ENCODE peak calls at places on chromosomes 4 and X, in four cellular contexts. P, M, K and J are unnamed samples.

GRCh38 chr4:163404570-163404969 is 60.9 kb downstream of the NPY5R start:
- DNase-seq in P (no peak), M (no peak), K (no peak), J (peak)

GRCh38 chr4:38529189-38530115 is 134.5 kb upstream of the KLF3 start:
- DNase-seq in P (no peak), M (peak), K (no peak), J (no peak)

GRCh38 chr4:24794916-24795665 is at the start of gene SOD3:
- DNase-seq in P (peak), M (peak), K (no peak), J (peak)

GRCh38 chr4:185729300-185729912 is 82.6 kb downstream of the SORBS2 start:
- DNase-seq in P (no peak), M (no peak), K (no peak), J (no peak)

GRCh38 chrX:75582511-75582910 is 59.7 kb upstream of the ZDHHC15 start:
- DNase-seq in P (no peak), M (no peak), K (no peak), J (no peak)

GRCh38 chr4:134043266-134043665 is 158.3 kb downstream of the PABPC4L start:
- DNase-seq in P (no peak), M (no peak), K (no peak), J (no peak)

GRCh38 chr4:153988446-153988845 is 199.6 kb upstream of the SFRP2 start:
- DNase-seq in P (no peak), M (no peak), K (no peak), J (no peak)

GRCh38 chr4:101418055-101418454 is 70.7 kb upstream of the PPP3CA start:
- DNase-seq in P (no peak), M (no peak), K (no peak), J (no peak)

GRCh38 chr4:88295656-88296055 is 11.3 kb upstream of the PPM1K start:
- DNase-seq in P (no peak), M (no peak), K (no peak), J (no peak)

GRCh38 chr4:162565730-162566129 is 401.9 kb upstream of the FSTL5 start:
- DNase-seq in P (no peak), M (no peak), K (no peak), J (no peak)

GRCh38 chrX:44101300-44101699 is 128.1 kb upstream of the NDP start:
- DNase-seq in P (no peak), M (no peak), K (no peak), J (no peak)

GRCh38 chr4:11497972-11498371 is 69.3 kb upstream of the HS3ST1 start:
- DNase-seq in P (no peak), M (no peak), K (no peak), J (no peak)

GRCh38 chr4:161926033-161926828 is 237.6 kb downstream of the FSTL5 start:
- DNase-seq in P (no peak), M (no peak), K (no peak), J (no peak)

GRCh38 chrX:14948701-14949100 is 75.5 kb downstream of the MOSPD2 start:
- DNase-seq in P (no peak), M (no peak), K (no peak), J (no peak)

GRCh38 chrX:18220786-18221185 is at the start of gene BEND2:
- DNase-seq in P (no peak), M (no peak), K (no peak), J (no peak)

GRCh38 chr4:84952004-84952403 is 14.5 kb downstream of the WDFY3 start:
- DNase-seq in P (peak), M (no peak), K (peak), J (peak)

GRCh38 chrX:42050345-42050744 is 127.0 kb upstream of the CASK start:
- DNase-seq in P (no peak), M (no peak), K (no peak), J (no peak)

GRCh38 chr4:125486354-125486753 is 171.6 kb downstream of the FAT4 start:
- DNase-seq in P (no peak), M (no peak), K (no peak), J (no peak)

GRCh38 chr4:66736593-66736992 is 808.7 kb downstream of the CENPC start:
- DNase-seq in P (no peak), M (no peak), K (no peak), J (peak)

GRCh38 chrX:63922221-63922620 is 137.2 kb upstream of the ARHGEF9 start:
- DNase-seq in P (peak), M (no peak), K (no peak), J (no peak)

GRCh38 chr4:174539571-174539970 is 17.3 kb upstream of the HPGD start:
- DNase-seq in P (no peak), M (no peak), K (no peak), J (no peak)

GRCh38 chr4:158327525-158327924 is 117.2 kb downstream of the TMEM144 start:
- DNase-seq in P (no peak), M (no peak), K (no peak), J (no peak)

GRCh38 chr4:112519689-112520597 is 4.0 kb upstream of the NEUROG2 start:
- DNase-seq in P (no peak), M (no peak), K (no peak), J (no peak)

GRCh38 chr4:154004450-154004849 is 215.6 kb upstream of the SFRP2 start:
- DNase-seq in P (no peak), M (no peak), K (no peak), J (no peak)

GRCh38 chrX:129755779-129756650 is 17.2 kb downstream of the XPNPEP2 start:
- DNase-seq in P (no peak), M (peak), K (no peak), J (no peak)

GRCh38 chr4:7222521-7222920 is 30.2 kb downstream of the SORCS2 start:
- DNase-seq in P (no peak), M (no peak), K (no peak), J (no peak)

GRCh38 chr4:165476214-165477098 is 97.6 kb downstream of the CPE start:
- DNase-seq in P (peak), M (peak), K (no peak), J (no peak)

GRCh38 chrX:13131511-13132137 is 87.2 kb upstream of the FAM9C start:
- DNase-seq in P (no peak), M (no peak), K (no peak), J (peak)

GRCh38 chrX:19852014-19853005 is 35.1 kb downstream of the SH3KBP1 start:
- DNase-seq in P (peak), M (no peak), K (no peak), J (peak)

GRCh38 chrX:99142745-99143144 is 1267.3 kb downstream of the PCDH19 start:
- DNase-seq in P (no peak), M (no peak), K (no peak), J (no peak)

GRCh38 chrX:37320541-37321203 is 28.5 kb upstream of the PRRG1 start:
- DNase-seq in P (no peak), M (no peak), K (no peak), J (peak)

GRCh38 chr4:78951862-78952472 is 12.7 kb upstream of the PAQR3 start:
- DNase-seq in P (peak), M (peak), K (peak), J (peak)

GRCh38 chrX:123818243-123818642 is 41.6 kb upstream of the XIAP start:
- DNase-seq in P (peak), M (no peak), K (peak), J (peak)

GRCh38 chr4:72295966-72296557 is 264.3 kb downstream of the NPFFR2 start:
- DNase-seq in P (peak), M (peak), K (peak), J (peak)

GRCh38 chrX:139738581-139738980 is 30.6 kb upstream of the MCF2 start:
- DNase-seq in P (peak), M (no peak), K (no peak), J (no peak)

GRCh38 chr4:137394000-137394399 is 138.3 kb downstream of the PCDH18 start:
- DNase-seq in P (no peak), M (no peak), K (no peak), J (no peak)

GRCh38 chr4:118113220-118113619 is 78.9 kb downstream of the NDST3 start:
- DNase-seq in P (peak), M (no peak), K (no peak), J (no peak)

GRCh38 chr4:83905952-83906351 is 370.0 kb downstream of the GPAT3 start:
- DNase-seq in P (no peak), M (no peak), K (no peak), J (peak)

GRCh38 chr4:83910693-83911092 is 374.8 kb downstream of the GPAT3 start:
- DNase-seq in P (no peak), M (no peak), K (no peak), J (no peak)

DNA sequence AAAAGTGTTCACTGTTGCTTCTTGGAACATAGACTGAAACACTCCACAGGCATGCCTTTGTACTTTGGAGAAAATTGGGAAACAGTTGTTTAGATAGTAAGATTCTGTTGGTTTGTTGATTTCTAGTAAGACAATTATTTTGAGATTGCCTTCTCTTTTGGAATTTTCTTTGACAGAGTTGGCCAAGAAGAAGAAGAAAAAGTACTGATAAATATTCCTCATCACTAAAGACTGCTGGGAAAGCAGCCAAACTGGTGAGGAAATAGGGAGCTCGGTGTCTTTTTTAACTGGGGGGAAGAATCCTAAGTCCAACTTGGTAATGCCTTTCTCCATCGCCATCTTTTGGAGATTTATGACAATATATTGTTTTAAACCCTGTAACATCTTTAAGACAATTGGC is 370.7 kb downstream of the GPAT3 start:
- DNase-seq in P (peak), M (no peak), K (no peak), J (no peak)
- TF ChIP-seq MAZ in P (no peak), M (no peak), K (no peak), J (no peak)

DNA sequence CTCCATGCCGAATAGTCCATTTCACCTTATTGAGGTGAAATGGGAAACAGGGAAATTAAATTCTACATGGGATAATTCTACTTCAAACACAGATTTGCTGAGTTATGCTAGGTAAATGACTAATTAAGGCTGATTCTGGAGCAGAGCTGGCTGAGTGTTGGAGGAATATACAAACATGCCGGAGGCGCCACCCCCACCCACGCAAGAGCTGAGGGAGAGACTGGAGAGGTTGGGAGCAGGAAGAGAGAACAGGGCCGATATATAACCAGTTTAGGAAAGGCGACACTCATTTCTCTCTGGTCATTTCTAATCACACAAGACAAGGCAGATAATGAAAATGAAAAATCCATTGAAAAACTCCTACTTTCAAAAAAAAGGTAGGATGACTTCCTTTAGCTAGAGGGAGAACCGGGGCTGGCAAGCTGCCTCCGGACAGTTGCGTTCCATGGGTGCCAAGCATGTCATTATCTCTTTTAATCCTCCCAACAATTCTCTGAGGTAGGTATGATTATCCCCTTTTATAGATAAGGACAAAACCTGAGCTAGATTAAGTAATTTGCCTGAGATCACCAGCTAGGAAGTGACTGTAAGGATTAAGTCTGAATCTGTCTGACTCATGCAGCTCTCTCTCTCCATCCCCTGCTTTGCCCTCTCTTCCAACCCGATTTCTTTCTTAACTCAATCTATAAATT is 27.6 kb upstream of the CFAP299 start:
- DNase-seq in P (peak), M (no peak), K (no peak), J (no peak)
- TF ChIP-seq MAZ in P (no peak), M (no peak), K (no peak), J (no peak)

DNA sequence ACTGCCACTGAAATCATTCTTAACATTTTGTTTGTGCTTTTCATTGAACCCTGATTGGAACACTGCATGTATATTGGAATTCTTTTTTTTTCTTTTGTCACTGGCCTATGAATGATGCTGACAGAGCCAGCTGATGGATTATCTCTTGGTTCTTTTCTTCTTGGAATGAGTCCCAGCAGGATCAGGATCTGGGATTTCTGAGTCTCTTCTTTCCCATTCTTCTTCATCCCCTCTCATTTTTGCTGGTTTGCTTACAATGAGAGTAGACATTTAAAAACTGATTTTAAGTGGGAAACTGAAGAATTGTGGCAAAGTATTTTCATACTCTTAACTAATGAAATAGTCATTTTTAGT is 9.0 kb downstream of the DCUN1D4 start:
- DNase-seq in P (no peak), M (no peak), K (no peak), J (no peak)
- TF ChIP-seq MAZ in P (no peak), M (no peak), K (no peak), J (no peak)

GRCh38 chr4:169005453-169006099 is 4.5 kb downstream of the CBR4 start:
- DNase-seq in P (peak), M (no peak), K (no peak), J (peak)
- TF ChIP-seq MAZ in P (no peak), M (no peak), K (no peak), J (no peak)

DNA sequence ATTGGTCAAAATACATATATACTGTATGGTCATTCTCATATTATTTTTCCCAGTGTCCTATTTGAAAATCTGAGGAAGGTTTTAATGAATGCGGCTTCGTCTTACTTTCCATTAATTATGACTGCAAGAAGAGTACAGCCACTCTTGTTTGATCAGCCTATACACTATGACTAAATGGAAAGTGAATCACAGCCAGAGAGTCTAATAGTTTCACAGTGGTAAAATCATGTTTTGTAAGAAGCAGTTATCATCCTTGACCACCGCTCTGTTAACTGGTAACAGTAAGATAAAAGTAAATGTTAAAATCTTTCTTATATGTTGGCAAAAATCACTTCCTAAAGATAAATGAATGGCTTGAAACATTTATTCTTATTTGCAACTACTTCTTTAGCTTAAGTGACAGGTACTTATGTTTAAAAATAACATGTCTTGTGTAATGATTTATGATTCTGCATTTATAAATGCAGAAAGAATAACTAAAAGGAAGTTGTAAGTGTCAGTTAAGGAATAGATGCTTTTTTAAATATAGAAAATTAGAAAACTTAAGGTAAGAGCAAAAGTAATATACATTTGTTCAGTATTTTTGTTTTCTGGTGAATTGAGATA is 13.3 kb downstream of the GALNT7 start:
- DNase-seq in P (peak), M (no peak), K (no peak), J (no peak)
- TF ChIP-seq MAZ in P (no peak), M (no peak), K (no peak), J (no peak)

DNA sequence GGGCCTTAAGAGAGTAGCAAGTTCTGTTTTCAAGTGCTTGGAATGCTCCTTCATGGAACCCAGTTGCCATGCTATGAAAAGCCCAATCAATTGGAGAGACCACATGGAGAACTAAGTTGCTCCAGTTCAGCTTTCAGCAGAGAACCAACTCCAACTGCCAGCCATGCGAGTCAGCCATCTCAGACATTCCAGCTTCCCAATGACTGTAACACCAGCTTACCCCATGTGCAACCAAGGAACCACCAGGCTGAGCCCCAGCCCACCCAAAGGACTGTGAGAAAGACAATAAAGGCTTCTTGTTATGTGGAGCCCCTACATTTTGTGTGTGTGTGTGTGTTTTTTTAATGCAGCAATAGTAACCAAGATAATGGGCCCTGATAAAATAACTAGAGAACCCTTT is 34.9 kb upstream of the CCKAR start:
- DNase-seq in P (peak), M (no peak), K (no peak), J (no peak)
- TF ChIP-seq MAZ in P (no peak), M (no peak), K (no peak), J (no peak)